ENCODE peak calls at places on chromosomes 3 and 15, in five cellular contexts. W is OCI-LY7, E is coronary artery, J is left lung, F is GM12865. L is an unnamed sample.

GRCh38 chr3:131658115-131658514 is 155.3 kb upstream of the MRPL3 start:
- DNase-seq in W (no peak), E (no peak), J (no peak), F (no peak), L (no peak)

GRCh38 chr3:10194328-10195071 is 29.8 kb downstream of the IRAK2 start:
- DNase-seq in W (no peak), E (peak; percentile 81), J (no peak), F (peak; percentile 87), L (peak; percentile 66)

GRCh38 chr15:51405646-51406194 is 64.3 kb downstream of the GLDN start:
- DNase-seq in W (no peak), E (no peak), J (no peak), F (no peak), L (no peak)

GRCh38 chr15:71422530-71423259 is 307.4 kb downstream of the THSD4 start:
- DNase-seq in W (no peak), E (no peak), J (no peak), F (no peak), L (no peak)

GRCh38 chr3:88003115-88003755 is 55.6 kb downstream of the CGGBP1 start:
- DNase-seq in W (peak; percentile 49), E (no peak), J (no peak), F (peak; percentile 58), L (no peak)

GRCh38 chr3:120741320-120741719 is 996 bp downstream of the RABL3 start:
- DNase-seq in W (peak; percentile 7), E (no peak), J (no peak), F (no peak), L (no peak)

GRCh38 chr3:17979248-17979647 is 236.8 kb upstream of the TBC1D5 start:
- DNase-seq in W (peak; percentile 34), E (no peak), J (no peak), F (no peak), L (no peak)

GRCh38 chr3:184004483-184004882 is 13.2 kb downstream of the ABCC5 start:
- DNase-seq in W (no peak), E (no peak), J (no peak), F (no peak), L (no peak)

GRCh38 chr3:42635111-42635510 is 18.4 kb upstream of the ZBTB47 start:
- DNase-seq in W (peak; percentile 41), E (no peak), J (no peak), F (peak; percentile 54), L (no peak)
- TF ChIP-seq CTCF in W (peak; percentile 62), E (no peak), J (no peak), F (no peak), L (no peak)

DNA sequence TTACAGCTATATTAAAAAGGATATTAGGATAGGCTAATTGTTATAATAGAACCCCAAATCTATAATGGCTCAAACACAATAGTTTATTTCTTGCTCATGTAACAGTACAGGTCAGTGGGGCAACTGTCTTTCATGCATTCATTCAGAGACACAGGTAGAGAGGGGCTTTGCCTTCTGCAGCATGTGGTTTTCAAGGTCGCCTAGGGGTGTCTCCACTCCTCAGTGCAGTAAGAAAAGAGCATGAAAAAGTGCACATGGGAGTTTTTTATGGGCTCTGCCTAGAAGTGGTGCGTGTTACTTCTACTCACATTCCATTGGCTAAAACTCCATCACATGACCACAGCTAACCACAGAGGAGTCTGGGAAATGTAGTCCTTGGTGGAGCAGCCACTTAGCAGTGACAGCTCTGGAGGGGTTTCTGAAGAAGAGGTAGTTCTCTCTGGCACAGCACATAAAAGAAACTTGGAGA is 1.8 kb downstream of the ZBTB38 start:
- DNase-seq in W (peak; percentile 96), E (peak; percentile 79), J (no peak), F (peak; percentile 97), L (peak; percentile 19)
- TF ChIP-seq CTCF in W (peak; percentile 87), E (peak; percentile 24), J (no peak), F (peak; percentile 47), L (peak; percentile 31)

GRCh38 chr3:195542691-195543641 is at the start of gene PPP1R2:
- DNase-seq in W (peak; percentile 95), E (peak; percentile 93), J (peak; percentile 92), F (peak; percentile 96), L (peak; percentile 94)
- TF ChIP-seq CTCF in W (no peak), E (no peak), J (no peak), F (no peak), L (no peak)

GRCh38 chr3:136698361-136698760 is 53.8 kb downstream of the STAG1 start:
- DNase-seq in W (no peak), E (no peak), J (no peak), F (no peak), L (no peak)
- TF ChIP-seq CTCF in W (no peak), E (no peak), J (no peak), F (no peak), L (no peak)

GRCh38 chr15:33963831-33964664 is 4.2 kb upstream of the CHRM5 start:
- DNase-seq in W (peak; percentile 45), E (no peak), J (no peak), F (peak; percentile 56), L (no peak)
- TF ChIP-seq CTCF in W (peak; percentile 95), E (no peak), J (peak; percentile 46), F (peak; percentile 72), L (no peak)

GRCh38 chr15:40936709-40937666 is 7.8 kb downstream of the DLL4 start:
- DNase-seq in W (peak; percentile 81), E (no peak), J (no peak), F (peak; percentile 45), L (no peak)
- TF ChIP-seq CTCF in W (peak; percentile 67), E (no peak), J (no peak), F (peak; percentile 17), L (no peak)

DNA sequence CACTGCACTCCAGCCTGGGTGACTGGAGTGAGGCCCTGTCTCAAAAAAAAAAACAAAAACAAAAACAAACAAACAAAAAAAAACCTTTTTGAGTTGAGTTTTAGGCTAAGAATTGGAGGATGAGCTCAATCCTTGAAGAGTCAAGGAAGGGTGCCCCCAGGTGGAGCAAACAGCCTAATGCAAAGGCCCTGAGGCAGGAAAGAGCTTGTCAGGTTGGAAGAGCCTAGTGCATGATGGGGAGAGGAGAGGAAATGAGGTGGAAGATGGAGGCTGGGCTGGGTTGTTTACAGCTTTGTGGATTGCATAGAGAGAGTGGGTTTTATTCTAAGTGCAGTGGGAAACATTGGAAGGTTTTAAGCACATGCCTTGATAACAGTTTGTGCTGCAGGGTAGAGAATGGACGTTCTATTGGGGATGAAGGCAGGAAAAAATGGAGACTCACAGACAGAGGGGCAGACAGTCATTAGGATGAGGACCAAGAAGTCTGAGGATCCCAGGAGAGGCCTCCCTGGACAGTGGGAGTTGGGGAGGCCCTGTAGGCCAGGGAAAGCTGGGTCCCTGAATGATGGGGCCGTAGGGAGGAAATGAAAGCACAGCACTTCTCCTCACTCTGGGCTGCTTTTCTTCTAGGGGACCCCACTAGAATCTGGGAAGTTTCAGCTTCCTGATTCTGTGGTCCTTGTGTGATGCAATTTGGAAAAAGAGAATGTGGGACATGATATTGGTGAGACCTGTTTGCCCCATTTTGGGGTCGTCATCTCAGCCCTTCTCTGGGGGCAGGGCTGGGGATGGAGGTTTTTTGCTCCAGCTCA is 1.9 kb upstream of the SNX22 start:
- DNase-seq in W (peak; percentile 60), E (peak; percentile 5), J (no peak), F (peak; percentile 71), L (no peak)
- TF ChIP-seq CTCF in W (peak; percentile 72), E (no peak), J (no peak), F (no peak), L (no peak)

GRCh38 chr3:181615666-181616065 is 96.1 kb upstream of the SOX2 start:
- DNase-seq in W (no peak), E (no peak), J (no peak), F (no peak), L (no peak)
- TF ChIP-seq CTCF in W (no peak), E (no peak), J (no peak), F (no peak), L (no peak)

DNA sequence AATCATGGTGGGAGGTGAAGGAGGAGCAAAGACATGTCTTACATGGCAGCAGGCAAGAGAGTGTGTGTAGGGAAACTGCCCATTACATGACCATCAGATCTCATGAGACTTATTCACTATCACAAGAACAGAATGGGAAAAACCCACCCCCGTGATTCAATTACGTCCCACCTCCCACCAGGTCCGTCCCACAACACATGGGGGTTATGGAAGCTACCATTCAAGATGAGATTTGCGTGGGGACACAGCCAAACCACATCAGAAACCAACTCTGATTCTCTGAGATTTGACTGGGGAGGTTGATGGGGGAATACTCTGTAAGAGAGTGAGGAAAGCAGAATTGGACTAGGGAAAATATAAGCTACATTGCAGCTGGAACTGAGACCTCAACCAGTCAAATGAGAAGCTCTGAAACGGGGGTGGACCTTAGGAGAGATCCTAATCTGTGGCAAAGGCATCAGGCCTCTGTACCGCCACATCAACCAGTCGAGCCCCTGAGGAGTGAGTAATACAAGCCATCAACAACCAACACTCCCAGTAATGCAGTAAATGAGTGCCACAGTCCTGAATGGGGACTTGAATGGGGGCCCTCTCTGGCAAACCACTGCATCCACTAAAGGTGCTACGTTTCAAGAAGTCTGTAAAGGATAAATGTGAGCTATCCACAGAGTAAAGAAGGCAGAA is 207.9 kb upstream of the GADL1 start:
- DNase-seq in W (no peak), E (no peak), J (no peak), F (no peak), L (no peak)
- TF ChIP-seq CTCF in W (no peak), E (no peak), J (no peak), F (no peak), L (no peak)